ENCODE peak calls at places on chromosomes 16 and 17, in eight cellular contexts. O is T-cell; L is substantia nigra; D is Peyer's patch; B is right cardiac atrium; N is myocyte; E is activated CD4-positive, alpha-beta T cell treated with anti-CD3 and anti-CD28 coated beads, Interleukin-2, amount 50 U/mL, for 1 hour; A is EH. Y is an unnamed sample.

GRCh38 chr16:61323456-61323855 is 712.8 kb downstream of the CDH8 start:
- DNase-seq in O (no peak), L (no peak), D (no peak), B (no peak), N (no peak), E (no peak), A (no peak), Y (no peak)

GRCh38 chr17:835263-835662 is 53.1 kb downstream of the MRM3 start:
- DNase-seq in O (no peak), L (no peak), D (no peak), B (no peak), N (peak; percentile 99), E (no peak), A (peak; percentile 100), Y (peak; percentile 99)

GRCh38 chr16:10961231-10961630 is 16.9 kb downstream of the CLEC16A start:
- DNase-seq in O (no peak), L (no peak), D (no peak), B (no peak), N (peak; percentile 85), E (no peak), A (peak; percentile 93), Y (peak; percentile 92)

GRCh38 chr17:77356109-77356689 is 215.4 kb downstream of the SEC14L1 start:
- DNase-seq in O (no peak), L (no peak), D (peak; percentile 41), B (no peak), N (peak; percentile 40), E (no peak), A (peak; percentile 50), Y (no peak)

GRCh38 chr17:70369296-70369855 is 200.0 kb downstream of the KCNJ2 start:
- DNase-seq in O (no peak), L (no peak), D (no peak), B (no peak), N (no peak), E (no peak), A (no peak), Y (no peak)

GRCh38 chr17:57674894-57675293 is 70.2 kb downstream of the CCDC182 start:
- DNase-seq in O (no peak), L (peak; percentile 44), D (no peak), B (no peak), N (no peak), E (no peak), A (no peak), Y (no peak)

GRCh38 chr17:45227101-45227591 is 5.5 kb downstream of the FMNL1 start:
- DNase-seq in O (no peak), L (no peak), D (peak; percentile 79), B (peak; percentile 58), N (peak; percentile 32), E (no peak), A (no peak), Y (peak; percentile 29)

GRCh38 chr17:74454197-74455024 is 12.0 kb upstream of the CD300A start:
- DNase-seq in O (peak; percentile 64), L (peak; percentile 85), D (no peak), B (peak; percentile 98), N (peak; percentile 77), E (no peak), A (peak; percentile 68), Y (peak; percentile 57)

GRCh38 chr16:72371307-72372081 is 199.5 kb upstream of the PMFBP1 start:
- DNase-seq in O (no peak), L (no peak), D (no peak), B (no peak), N (peak; percentile 11), E (no peak), A (peak; percentile 50), Y (peak; percentile 76)

GRCh38 chr16:4706871-4707270 is 13.5 kb downstream of the NUDT16L1 start:
- DNase-seq in O (no peak), L (no peak), D (no peak), B (no peak), N (no peak), E (no peak), A (no peak), Y (no peak)

GRCh38 chr17:80047176-80047575 is 10.7 kb downstream of the CCDC40 start:
- DNase-seq in O (no peak), L (no peak), D (no peak), B (no peak), N (no peak), E (no peak), A (no peak), Y (no peak)

GRCh38 chr17:37276475-37276874 is 99.3 kb upstream of the C17orf78 start:
- DNase-seq in O (no peak), L (no peak), D (no peak), B (no peak), N (no peak), E (no peak), A (no peak), Y (no peak)

GRCh38 chr16:83023640-83024039 is 396.9 kb downstream of the CDH13 start:
- DNase-seq in O (no peak), L (no peak), D (no peak), B (no peak), N (no peak), E (no peak), A (peak; percentile 37), Y (no peak)

GRCh38 chr16:79757163-79757562 is 156.6 kb upstream of the MAF start:
- DNase-seq in O (no peak), L (no peak), D (no peak), B (no peak), N (no peak), E (no peak), A (no peak), Y (no peak)

GRCh38 chr16:67240506-67240905 is 6.8 kb downstream of the FHOD1 start:
- DNase-seq in O (no peak), L (no peak), D (no peak), B (peak; percentile 49), N (no peak), E (no peak), A (peak; percentile 74), Y (peak; percentile 61)

GRCh38 chr17:38861399-38861843 is 7.9 kb upstream of the RPL23 start:
- DNase-seq in O (no peak), L (no peak), D (no peak), B (peak; percentile 14), N (no peak), E (no peak), A (no peak), Y (peak; percentile 74)

GRCh38 chr16:1102921-1103648 is 7.0 kb upstream of the C1QTNF8 start:
- DNase-seq in O (peak; percentile 62), L (peak; percentile 37), D (peak; percentile 79), B (peak; percentile 88), N (peak; percentile 67), E (peak; percentile 71), A (peak; percentile 42), Y (peak; percentile 2)

GRCh38 chr17:681738-682137 is 32.9 kb downstream of the VPS53 start:
- DNase-seq in O (no peak), L (no peak), D (no peak), B (no peak), N (peak; percentile 25), E (no peak), A (peak; percentile 91), Y (peak; percentile 26)

GRCh38 chr16:31476305-31477219 is 4.6 kb downstream of the TGFB1I1 start:
- DNase-seq in O (peak; percentile 89), L (peak; percentile 47), D (peak; percentile 97), B (peak; percentile 91), N (no peak), E (peak; percentile 91), A (no peak), Y (no peak)

GRCh38 chr16:9286930-9287329 is 195.5 kb downstream of the HAPSTR1 start:
- DNase-seq in O (no peak), L (no peak), D (peak; percentile 88), B (no peak), N (no peak), E (no peak), A (no peak), Y (no peak)

GRCh38 chr17:48241131-48241591 is 133.6 kb downstream of the SNX11 start:
- DNase-seq in O (no peak), L (no peak), D (no peak), B (peak; percentile 60), N (peak; percentile 62), E (no peak), A (peak; percentile 86), Y (peak; percentile 85)

GRCh38 chr17:7133424-7133823 is 18.8 kb upstream of the ASGR2 start:
- DNase-seq in O (peak; percentile 31), L (no peak), D (peak; percentile 61), B (peak; percentile 76), N (no peak), E (peak; percentile 23), A (peak; percentile 25), Y (no peak)

GRCh38 chr16:272633-273546 is 2.9 kb downstream of the RGS11 start:
- DNase-seq in O (no peak), L (no peak), D (no peak), B (no peak), N (peak; percentile 18), E (no peak), A (no peak), Y (no peak)

GRCh38 chr16:13453325-13453724 is 466.6 kb upstream of the ERCC4 start:
- DNase-seq in O (no peak), L (no peak), D (no peak), B (no peak), N (peak; percentile 73), E (no peak), A (peak; percentile 6), Y (peak; percentile 69)

GRCh38 chr17:33637534-33637933 is 344.4 kb upstream of the ASIC2 start:
- DNase-seq in O (no peak), L (no peak), D (no peak), B (no peak), N (no peak), E (no peak), A (no peak), Y (no peak)

GRCh38 chr17:75697651-75698291 is 23.5 kb upstream of the ITGB4 start:
- DNase-seq in O (no peak), L (peak; percentile 75), D (no peak), B (no peak), N (no peak), E (no peak), A (no peak), Y (no peak)

GRCh38 chr16:50389900-50390896 is 21.4 kb upstream of the BRD7 start:
- DNase-seq in O (no peak), L (no peak), D (no peak), B (no peak), N (no peak), E (no peak), A (no peak), Y (no peak)

GRCh38 chr17:81339502-81340296 is 44.6 kb upstream of the SLC38A10 start:
- DNase-seq in O (no peak), L (no peak), D (no peak), B (peak; percentile 69), N (no peak), E (no peak), A (no peak), Y (no peak)

GRCh38 chr16:51870460-51870859 is 676.5 kb downstream of the TOX3 start:
- DNase-seq in O (no peak), L (no peak), D (no peak), B (no peak), N (no peak), E (no peak), A (no peak), Y (no peak)

Y was measured in fibroblast of mammary gland.